ENCODE peak calls at places on chromosomes 7 and 10, in ten cellular contexts. Q is AG08396; O is nephron progenitor cell; P is fibroblast of pulmonary artery; R is hepatic stellate cell; V is retinal pigment epithelial cell; K is activated CD4-positive, alpha-beta T cell treated with anti-CD3 and anti-CD28 coated beads for 36 hours; B is EH; L is left lobe of liver; A is NCI-H187. J is an unnamed sample.

GRCh38 chr10:132002004-132002403 is 20.3 kb upstream of the BNIP3 start:
- DNase-seq in Q (no peak), O (no peak), P (no peak), R (no peak), V (no peak), K (no peak), B (no peak), L (no peak), A (no peak), J (no peak)

GRCh38 chr7:30166155-30166840 is 31.5 kb downstream of the MTURN start:
- DNase-seq in Q (no peak), O (no peak), P (no peak), R (no peak), V (no peak), K (no peak), B (no peak), L (no peak), A (peak), J (no peak)

GRCh38 chr7:1246871-1247526 is 14.3 kb downstream of the UNCX start:
- DNase-seq in Q (no peak), O (no peak), P (no peak), R (no peak), V (no peak), K (no peak), B (no peak), L (no peak), A (no peak), J (no peak)

GRCh38 chr7:479948-480499 is 39.6 kb downstream of the PDGFA start:
- DNase-seq in Q (no peak), O (no peak), P (no peak), R (no peak), V (no peak), K (no peak), B (no peak), L (no peak), A (no peak), J (no peak)

GRCh38 chr10:77526861-77527617 is 110.6 kb downstream of the KCNMA1 start:
- DNase-seq in Q (no peak), O (no peak), P (no peak), R (no peak), V (no peak), K (no peak), B (no peak), L (no peak), A (no peak), J (no peak)

GRCh38 chr10:43078175-43078985 is 1.5 kb downstream of the RET start:
- DNase-seq in Q (no peak), O (no peak), P (no peak), R (no peak), V (no peak), K (no peak), B (no peak), L (no peak), A (no peak), J (no peak)

GRCh38 chr7:91636129-91636724 is 244.3 kb downstream of the MTERF1 start:
- DNase-seq in Q (no peak), O (peak), P (peak), R (no peak), V (no peak), K (peak), B (peak), L (no peak), A (no peak), J (no peak)

GRCh38 chr7:22863156-22863899 is 40.7 kb upstream of the TOMM7 start:
- DNase-seq in Q (no peak), O (no peak), P (no peak), R (no peak), V (no peak), K (no peak), B (no peak), L (no peak), A (no peak), J (no peak)

GRCh38 chr7:46131916-46132795 is 211.1 kb upstream of the IGFBP3 start:
- DNase-seq in Q (peak), O (peak), P (no peak), R (no peak), V (peak), K (no peak), B (peak), L (no peak), A (no peak), J (no peak)

GRCh38 chr10:110490640-110491039 is 7.1 kb upstream of the DUSP5 start:
- DNase-seq in Q (no peak), O (no peak), P (no peak), R (no peak), V (no peak), K (no peak), B (no peak), L (no peak), A (no peak), J (no peak)

GRCh38 chr10:4372601-4373000 is 453.4 kb upstream of the AKR1E2 start:
- DNase-seq in Q (peak), O (no peak), P (peak), R (peak), V (no peak), K (no peak), B (peak), L (no peak), A (no peak), J (no peak)

J was measured in GM19239.